ENCODE peak calls at places on chromosomes 12 and 14, in seven cellular contexts. I is IMR-90, H is H9, N is neuronal stem cell, V is mesenchymal stem cell, B is trophoblast cell, R is H1. A is an unnamed sample.

GRCh38 chr12:109127533-109128242 is 11.3 kb downstream of the ACACB start:
- DNase-seq in H (no peak), B (no peak), V (no peak), I (no peak), N (no peak), R (no peak), A (no peak)

GRCh38 chr14:100747021-100747586 is 20.4 kb downstream of the DLK1 start:
- DNase-seq in I (peak), N (no peak), H (peak), R (no peak), V (peak), B (peak), A (no peak)

GRCh38 chr12:98126637-98127335 is 388.6 kb upstream of the TMPO start:
- DNase-seq in V (no peak), B (no peak), R (no peak), H (no peak), N (no peak), I (no peak), A (peak)

GRCh38 chr14:31142455-31143087 is 65.0 kb downstream of the HECTD1 start:
- DNase-seq in V (no peak), H (no peak), I (no peak), N (no peak), R (no peak), B (no peak), A (no peak)

GRCh38 chr14:61695695-61696527 is 598 bp downstream of the HIF1A start:
- DNase-seq in B (peak), H (peak), I (peak), V (peak), N (peak), R (peak), A (peak)

GRCh38 chr12:38775457-38775856 is 129.9 kb downstream of the CPNE8 start:
- DNase-seq in B (no peak), N (no peak), R (no peak), V (no peak), I (no peak), H (no peak), A (no peak)

GRCh38 chr12:117447665-117448366 is 86.4 kb upstream of the NOS1 start:
- DNase-seq in R (no peak), V (no peak), I (no peak), N (no peak), H (no peak), B (no peak), A (no peak)

GRCh38 chr12:50353869-50354593 is 42.4 kb downstream of the FAM186A start:
- DNase-seq in B (no peak), R (no peak), I (peak), V (peak), N (no peak), H (no peak), A (no peak)

GRCh38 chr14:80621701-80622100 is 319.8 kb downstream of the CEP128 start:
- DNase-seq in N (no peak), V (peak), H (no peak), B (peak), R (no peak), I (peak), A (no peak)

GRCh38 chr12:17572250-17572649 is 517.7 kb downstream of the RERGL start:
- DNase-seq in H (no peak), V (no peak), I (no peak), N (no peak), R (no peak), B (no peak), A (no peak)

GRCh38 chr12:8078400-8078799 is 3.7 kb upstream of the NECAP1 start:
- DNase-seq in B (no peak), V (peak), H (peak), N (peak), R (no peak), I (peak), A (peak)

GRCh38 chr12:82329508-82329907 is 28.7 kb downstream of the CCDC59 start:
- DNase-seq in V (no peak), H (no peak), R (no peak), N (peak), B (no peak), I (no peak), A (no peak)
- H2BK5ac ChIP-seq in V (no peak), H (no peak), R (no peak), N (no peak), B (no peak), I (no peak), A (no peak)

GRCh38 chr14:26113930-26114329 is 483.9 kb downstream of the NOVA1 start:
- DNase-seq in I (no peak), N (no peak), H (no peak), B (no peak), R (no peak), V (no peak), A (no peak)
- H3K23ac ChIP-seq in I (no peak), N (no peak), H (no peak), B (no peak), R (no peak), V (no peak), A (no peak)

GRCh38 chr14:85459361-85459760 is 70.6 kb upstream of the FLRT2 start:
- DNase-seq in H (no peak), V (no peak), N (no peak), R (no peak), I (peak), B (no peak), A (no peak)
- H2BK5ac ChIP-seq in H (no peak), V (no peak), N (no peak), R (no peak), I (no peak), B (no peak), A (no peak)

GRCh38 chr12:90921536-90921935 is 33.4 kb downstream of the CCER1 start:
- DNase-seq in V (no peak), I (peak), B (no peak), H (no peak), R (no peak), N (no peak), A (no peak)
- H3K23ac ChIP-seq in V (no peak), I (no peak), B (no peak), H (no peak), R (no peak), N (no peak), A (no peak)

GRCh38 chr12:32462908-32463307 is 63.5 kb downstream of the FGD4 start:
- DNase-seq in R (no peak), H (no peak), N (no peak), V (no peak), I (no peak), B (no peak), A (no peak)
- H2BK5ac ChIP-seq in R (no peak), H (no peak), N (no peak), V (no peak), I (no peak), B (no peak), A (no peak)

A was measured in mesendoderm.